ENCODE peak calls at places on chromosomes 2 and 18, in four cellular contexts. H, G, F and Y are unnamed samples.

GRCh38 chr18:74976331-74976909 is 232.5 kb downstream of the PTGR3 start:
- DNase-seq in H (no peak), G (no peak), F (peak; percentile 9), Y (no peak)

GRCh38 chr2:43222472-43223146 is 3.8 kb downstream of the ZFP36L2 start:
- DNase-seq in H (no peak), G (no peak), F (no peak), Y (no peak)

GRCh38 chr2:112705576-112705975 is 15.2 kb upstream of the NT5DC4 start:
- DNase-seq in H (no peak), G (no peak), F (no peak), Y (no peak)

GRCh38 chr18:70464343-70465114 is 175.7 kb downstream of the SOCS6 start:
- DNase-seq in H (no peak), G (peak; percentile 75), F (peak; percentile 64), Y (peak; percentile 62)

GRCh38 chr18:73881396-73881795 is 266.2 kb downstream of the FBXO15 start:
- DNase-seq in H (no peak), G (no peak), F (no peak), Y (no peak)

GRCh38 chr2:219252570-219252899 is 508 bp upstream of the TUBA4B start:
- DNase-seq in H (no peak), G (peak; percentile 13), F (no peak), Y (no peak)

GRCh38 chr18:21369146-21369545 is 127.1 kb downstream of the GREB1L start:
- DNase-seq in H (no peak), G (no peak), F (peak; percentile 2), Y (no peak)

GRCh38 chr18:44552706-44553105 is 128.0 kb upstream of the SETBP1 start:
- DNase-seq in H (no peak), G (no peak), F (no peak), Y (no peak)

GRCh38 chr18:61635901-61636528 is 256.8 kb downstream of the RNF152 start:
- DNase-seq in H (no peak), G (peak; percentile 9), F (peak; percentile 18), Y (peak; percentile 30)

GRCh38 chr2:160584972-160585494 is 91.4 kb upstream of the RBMS1 start:
- DNase-seq in H (no peak), G (no peak), F (no peak), Y (no peak)

GRCh38 chr2:229164545-229165249 is 106.4 kb downstream of the PID1 start:
- DNase-seq in H (no peak), G (no peak), F (no peak), Y (no peak)

GRCh38 chr2:74462054-74462785 is 3.0 kb downstream of the MOGS start:
- DNase-seq in H (no peak), G (no peak), F (no peak), Y (no peak)

GRCh38 chr18:8212893-8213805 is 396.1 kb upstream of the RAB12 start:
- DNase-seq in H (no peak), G (no peak), F (no peak), Y (no peak)

GRCh38 chr18:58190842-58191530 is 147.0 kb downstream of the NEDD4L start:
- DNase-seq in H (no peak), G (no peak), F (no peak), Y (no peak)

GRCh38 chr2:76446872-76447271 is 736.2 kb upstream of the GCFC2 start:
- DNase-seq in H (no peak), G (no peak), F (no peak), Y (no peak)

GRCh38 chr2:122523981-122524380 is 768.5 kb downstream of the TSN start:
- DNase-seq in H (no peak), G (no peak), F (no peak), Y (no peak)

GRCh38 chr2:102103992-102104871 is 38.3 kb upstream of the IL1R1 start:
- DNase-seq in H (peak; percentile 67), G (no peak), F (no peak), Y (no peak)

GRCh38 chr2:232116839-232117238 is 155.3 kb downstream of the DIS3L2 start:
- DNase-seq in H (no peak), G (no peak), F (no peak), Y (no peak)

GRCh38 chr2:169222665-169223064 is 139.7 kb downstream of the LRP2 start:
- DNase-seq in H (no peak), G (peak; percentile 31), F (no peak), Y (no peak)

GRCh38 chr2:177721087-177721486 is 328.5 kb downstream of the AGPS start:
- DNase-seq in H (no peak), G (no peak), F (peak; percentile 67), Y (no peak)

GRCh38 chr18:49728542-49728941 is 84.8 kb downstream of the ACAA2 start:
- DNase-seq in H (no peak), G (peak; percentile 46), F (peak; percentile 35), Y (peak; percentile 63)

GRCh38 chr2:30561349-30561748 is 114.3 kb downstream of the LCLAT1 start:
- DNase-seq in H (no peak), G (no peak), F (peak; percentile 24), Y (no peak)

GRCh38 chr2:64913357-64913869 is 75.8 kb upstream of the SLC1A4 start:
- DNase-seq in H (no peak), G (peak; percentile 31), F (peak; percentile 47), Y (peak; percentile 18)

GRCh38 chr2:43534569-43534968 is 61.3 kb downstream of the THADA start:
- DNase-seq in H (no peak), G (no peak), F (no peak), Y (no peak)

GRCh38 chr2:84493494-84493893 is 22.8 kb upstream of the DNAH6 start:
- DNase-seq in H (no peak), G (no peak), F (no peak), Y (no peak)

GRCh38 chr2:84497285-84497684 is 19.0 kb upstream of the DNAH6 start:
- DNase-seq in H (no peak), G (no peak), F (no peak), Y (no peak)

GRCh38 chr2:84494070-84494469 is 22.2 kb upstream of the DNAH6 start:
- DNase-seq in H (no peak), G (no peak), F (no peak), Y (no peak)

GRCh38 chr2:84496386-84496785 is 19.9 kb upstream of the DNAH6 start:
- DNase-seq in H (no peak), G (no peak), F (no peak), Y (no peak)

DNA sequence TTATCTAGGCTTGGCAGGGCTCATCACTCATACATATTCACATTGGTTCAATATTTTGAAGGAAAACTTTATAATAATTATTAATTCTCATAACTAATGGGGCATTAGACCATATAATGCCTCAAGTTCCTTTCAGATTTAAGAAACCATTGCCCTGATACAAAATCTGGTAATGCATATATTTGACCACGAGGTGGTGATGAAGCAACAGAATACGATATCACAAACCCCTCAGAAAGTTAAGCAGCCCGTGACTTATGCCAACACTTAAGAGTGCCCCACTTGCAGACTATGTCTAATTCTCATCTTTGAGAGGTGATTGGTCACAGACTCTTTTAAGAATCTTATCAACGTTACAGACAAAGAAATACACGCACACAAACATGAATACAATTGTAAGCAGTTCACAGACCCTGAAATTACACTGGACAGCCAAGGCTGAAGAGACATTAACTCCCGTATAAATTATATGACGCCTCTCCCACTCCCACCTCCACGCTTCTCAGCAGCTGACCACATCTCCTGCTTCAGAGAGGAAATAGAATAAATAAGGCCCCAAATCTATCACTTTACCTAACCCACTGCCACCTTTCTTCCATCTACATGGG is 20.7 kb upstream of the DNAH6 start:
- DNase-seq in H (no peak), G (peak; percentile 32), F (peak; percentile 64), Y (peak; percentile 54)
- TF ChIP-seq TARDBP in H (no peak), G (no peak), F (no peak), Y (no peak)

GRCh38 chr18:22709288-22710060 is 223.7 kb upstream of the RBBP8 start:
- DNase-seq in H (no peak), G (no peak), F (no peak), Y (no peak)

GRCh38 chr18:22710628-22711380 is 222.3 kb upstream of the RBBP8 start:
- DNase-seq in H (no peak), G (no peak), F (no peak), Y (peak; percentile 32)

GRCh38 chr18:22711381-22711717 is 221.8 kb upstream of the RBBP8 start:
- DNase-seq in H (no peak), G (no peak), F (peak; percentile 6), Y (no peak)

GRCh38 chr18:22713511-22713910 is 219.6 kb upstream of the RBBP8 start:
- DNase-seq in H (no peak), G (no peak), F (no peak), Y (no peak)
- TF ChIP-seq TARDBP in H (no peak), G (no peak), F (no peak), Y (no peak)

GRCh38 chr2:46970334-46971288 is 55.0 kb upstream of the MCFD2 start:
- DNase-seq in H (no peak), G (no peak), F (peak; percentile 92), Y (no peak)

GRCh38 chr2:46966576-46966975 is 51.0 kb upstream of the MCFD2 start:
- DNase-seq in H (no peak), G (no peak), F (no peak), Y (no peak)

GRCh38 chr2:46964835-46965560 is 49.4 kb upstream of the MCFD2 start:
- DNase-seq in H (no peak), G (no peak), F (peak; percentile 35), Y (no peak)

GRCh38 chr2:46971914-46972313 is 56.3 kb upstream of the MCFD2 start:
- DNase-seq in H (no peak), G (no peak), F (no peak), Y (no peak)

DNA sequence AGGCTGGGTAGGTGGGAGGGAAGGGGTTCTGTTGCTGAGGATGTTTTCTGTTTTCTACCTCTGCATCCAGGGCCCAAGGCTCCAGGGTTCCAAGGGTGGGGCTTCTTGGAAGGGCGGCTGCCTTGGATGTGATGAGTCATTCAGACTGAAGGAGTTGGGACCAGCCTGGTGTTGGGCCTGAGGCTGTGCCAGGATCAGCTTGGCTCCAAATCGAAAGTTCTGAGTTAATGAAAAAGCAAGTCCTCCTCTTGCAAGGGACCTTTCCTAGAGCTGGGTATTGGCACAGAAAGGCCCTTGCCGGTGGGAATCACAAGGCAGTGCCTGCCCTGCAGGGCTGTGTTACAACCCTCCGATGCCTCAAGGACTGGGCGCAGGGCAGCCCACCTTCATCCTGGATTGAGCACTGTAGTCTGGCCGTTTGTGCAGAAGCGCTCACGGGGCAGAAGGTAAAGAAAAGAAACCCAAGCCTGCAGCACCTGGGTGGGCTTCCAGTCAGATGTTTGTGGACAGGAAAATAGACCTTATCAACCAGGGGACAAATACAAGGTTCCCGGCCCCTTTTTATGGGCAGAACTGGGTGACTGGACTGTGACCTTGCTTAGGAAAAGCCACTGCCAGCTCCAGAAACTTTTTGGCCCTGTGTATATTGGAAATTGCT is 52.5 kb upstream of the MCFD2 start:
- DNase-seq in H (no peak), G (peak; percentile 76), F (no peak), Y (no peak)
- TF ChIP-seq TARDBP in H (no peak), G (no peak), F (no peak), Y (no peak)

DNA sequence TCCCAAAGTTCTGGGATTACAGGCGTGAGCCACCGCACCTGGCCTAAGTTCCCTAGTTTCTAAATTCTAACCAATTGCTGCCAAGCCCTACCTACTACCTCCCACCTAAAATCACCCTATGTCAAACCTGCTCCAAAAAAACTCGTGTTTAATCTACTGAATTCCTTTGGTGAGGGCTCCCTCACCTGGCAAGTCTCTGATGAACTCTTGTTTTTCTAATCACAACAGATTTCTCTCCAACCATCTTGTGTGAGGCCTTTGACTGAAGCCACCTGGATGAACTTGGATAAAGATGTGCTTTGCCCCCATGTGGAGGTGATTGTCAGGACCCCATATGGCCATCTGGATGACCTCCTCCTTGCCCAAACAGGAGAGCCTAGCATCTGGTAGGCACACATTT is 17.4 kb upstream of the SLC35G4 start:
- DNase-seq in H (no peak), G (no peak), F (no peak), Y (no peak)
- TF ChIP-seq TARDBP in H (no peak), G (no peak), F (no peak), Y (no peak)

GRCh38 chr2:147904051-147904450 is 59.2 kb downstream of the ACVR2A start:
- DNase-seq in H (no peak), G (no peak), F (no peak), Y (no peak)
- TF ChIP-seq TARDBP in H (no peak), G (no peak), F (no peak), Y (no peak)